ENCODE peak calls at places on chromosomes 11 and 22, in nine cellular contexts. I, R, X, F, T, O, C, B and M are unnamed samples.

GRCh38 chr11:110269996-110270395 is 26.4 kb downstream of the RDX start:
- DNase-seq in I (no peak), R (no peak), X (no peak), F (no peak), T (no peak), O (no peak), C (no peak), B (no peak), M (no peak)

GRCh38 chr11:3135491-3136440 is 29.3 kb downstream of the OSBPL5 start:
- DNase-seq in I (no peak), R (peak), X (no peak), F (peak), T (no peak), O (no peak), C (peak), B (no peak), M (no peak)

GRCh38 chr11:117300301-117300700 is 9.2 kb downstream of the BACE1-AS start:
- DNase-seq in I (no peak), R (peak), X (no peak), F (peak), T (peak), O (peak), C (peak), B (no peak), M (no peak)

GRCh38 chr11:111986589-111986988 is 38.6 kb upstream of the DLAT start:
- DNase-seq in I (no peak), R (no peak), X (no peak), F (no peak), T (no peak), O (no peak), C (no peak), B (no peak), M (no peak)

GRCh38 chr22:44628856-44629255 is 73.1 kb upstream of the PRR5 start:
- DNase-seq in I (no peak), R (no peak), X (no peak), F (no peak), T (no peak), O (no peak), C (no peak), B (no peak), M (no peak)

GRCh38 chr11:2210366-2211112 is 38.9 kb upstream of the TH start:
- DNase-seq in I (no peak), R (no peak), X (peak), F (no peak), T (peak), O (no peak), C (peak), B (no peak), M (no peak)

GRCh38 chr11:1822648-1823375 is 12.0 kb upstream of the SYT8 start:
- DNase-seq in I (no peak), R (no peak), X (no peak), F (no peak), T (no peak), O (no peak), C (no peak), B (no peak), M (no peak)

GRCh38 chr22:41034741-41035140 is 57.7 kb upstream of the EP300 start:
- DNase-seq in I (no peak), R (no peak), X (no peak), F (no peak), T (no peak), O (no peak), C (no peak), B (no peak), M (no peak)

GRCh38 chr22:48258841-48259240 is 1496.4 kb downstream of the TBC1D22A start:
- DNase-seq in I (no peak), R (no peak), X (no peak), F (no peak), T (no peak), O (no peak), C (no peak), B (no peak), M (no peak)

GRCh38 chr11:33980896-33981295 is 70.6 kb upstream of the CAPRIN1 start:
- DNase-seq in I (no peak), R (no peak), X (no peak), F (no peak), T (no peak), O (peak), C (no peak), B (no peak), M (peak)

GRCh38 chr11:67240575-67241389 is 25.5 kb upstream of the GRK2 start:
- DNase-seq in I (peak), R (peak), X (peak), F (peak), T (peak), O (peak), C (peak), B (peak), M (peak)

GRCh38 chr11:69664901-69665300 is 10.3 kb downstream of the LTO1 start:
- DNase-seq in I (no peak), R (no peak), X (no peak), F (no peak), T (no peak), O (no peak), C (no peak), B (no peak), M (no peak)

GRCh38 chr11:47001666-47002285 is 65.2 kb downstream of the CSTPP1 start:
- DNase-seq in I (no peak), R (peak), X (no peak), F (no peak), T (no peak), O (peak), C (no peak), B (no peak), M (no peak)

DNA sequence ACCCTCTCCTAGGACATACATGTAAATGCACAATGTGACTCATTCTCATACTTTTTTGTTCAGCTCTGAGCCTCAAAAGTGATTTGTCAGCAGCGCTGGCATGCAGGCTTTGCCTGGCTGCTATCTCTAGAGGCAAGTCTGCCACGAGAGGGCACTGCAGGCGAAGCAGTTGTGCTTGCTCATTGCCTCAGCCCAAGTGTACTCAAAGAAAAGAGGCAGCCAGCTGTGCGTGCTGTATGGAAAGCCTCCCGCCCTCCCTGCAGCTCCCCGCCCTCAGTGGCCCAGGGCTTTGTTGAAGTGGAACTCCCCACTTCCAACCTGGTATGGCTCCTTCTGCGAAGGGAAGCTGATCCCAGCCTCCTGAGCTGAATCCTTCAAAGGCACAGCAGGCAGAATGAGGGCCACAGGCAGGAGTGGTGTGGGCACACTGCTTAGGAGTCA is 16.3 kb downstream of the SDHAF2 start:
- DNase-seq in I (peak), R (peak), X (peak), F (peak), T (peak), O (peak), C (peak), B (peak), M (peak)
- TF ChIP-seq CTCF in I (peak), R (peak), X (peak), F (peak), T (peak), O (peak), C (peak), B (peak), M (peak)

GRCh38 chr11:86955674-86956522 is 703 bp upstream of the FZD4 start:
- DNase-seq in I (peak), R (peak), X (peak), F (peak), T (peak), O (peak), C (peak), B (peak), M (peak)
- TF ChIP-seq CTCF in I (no peak), R (peak), X (no peak), F (no peak), T (peak), O (peak), C (peak), B (no peak), M (no peak)

GRCh38 chr11:103326070-103326794 is 217.0 kb downstream of the DYNC2H1 start:
- DNase-seq in I (peak), R (peak), X (peak), F (peak), T (peak), O (peak), C (no peak), B (peak), M (peak)
- TF ChIP-seq CTCF in I (peak), R (peak), X (peak), F (peak), T (peak), O (peak), C (no peak), B (peak), M (peak)

GRCh38 chr11:43503417-43503816 is 144.7 kb downstream of the TTC17 start:
- DNase-seq in I (no peak), R (no peak), X (no peak), F (no peak), T (no peak), O (no peak), C (no peak), B (no peak), M (no peak)
- TF ChIP-seq CTCF in I (no peak), R (no peak), X (no peak), F (no peak), T (no peak), O (peak), C (no peak), B (peak), M (no peak)

GRCh38 chr22:31083377-31083768 is 2.3 kb downstream of the SMTN start:
- DNase-seq in I (no peak), R (no peak), X (peak), F (no peak), T (peak), O (no peak), C (peak), B (no peak), M (no peak)

GRCh38 chr22:31083923-31084810 is 3.0 kb downstream of the SMTN start:
- DNase-seq in I (no peak), R (no peak), X (peak), F (no peak), T (no peak), O (no peak), C (no peak), B (no peak), M (no peak)

GRCh38 chr22:31085928-31086327 is 4.8 kb downstream of the SMTN start:
- DNase-seq in I (no peak), R (no peak), X (no peak), F (peak), T (no peak), O (no peak), C (no peak), B (no peak), M (no peak)

GRCh38 chr22:31085493-31085824 is 4.3 kb downstream of the SMTN start:
- DNase-seq in I (peak), R (peak), X (peak), F (no peak), T (peak), O (peak), C (peak), B (no peak), M (no peak)

DNA sequence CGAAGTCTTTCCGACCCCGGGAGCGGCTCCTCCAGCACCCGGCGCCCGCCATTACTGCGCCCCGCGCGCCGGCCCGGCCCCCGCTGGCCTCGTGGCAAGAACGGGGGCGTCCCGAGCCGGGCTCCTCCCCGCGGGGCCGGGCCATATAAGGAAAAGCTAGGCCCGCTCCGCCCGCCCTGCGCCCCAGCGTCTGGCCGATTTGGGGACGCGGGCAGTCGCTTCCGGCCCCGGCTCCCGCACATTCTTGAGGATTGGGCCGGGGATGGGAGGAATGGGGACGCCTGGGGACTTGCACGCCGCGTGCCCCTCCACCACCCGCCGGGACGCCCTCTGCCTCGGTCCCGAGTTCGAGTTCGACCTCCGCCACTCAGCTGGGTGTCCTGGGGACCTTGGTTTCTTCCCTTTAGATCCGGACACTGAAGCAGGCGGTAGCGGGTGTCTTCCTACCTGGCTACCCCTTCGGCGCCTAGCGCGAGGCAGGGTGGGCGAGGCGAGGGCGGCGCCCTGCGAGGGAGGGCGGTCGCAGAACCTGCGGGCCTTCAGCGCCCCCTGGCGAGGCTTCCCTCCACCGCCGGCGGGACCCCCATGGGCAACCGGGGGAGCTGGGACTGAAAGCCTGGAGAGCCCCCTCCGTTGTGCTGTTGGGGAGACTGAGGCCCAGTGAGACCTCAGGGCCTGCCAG is 3.8 kb downstream of the SMTN start:
- DNase-seq in I (peak), R (peak), X (peak), F (peak), T (peak), O (peak), C (peak), B (no peak), M (peak)
- TF ChIP-seq CTCF in I (peak), R (peak), X (peak), F (peak), T (peak), O (peak), C (peak), B (peak), M (peak)

GRCh38 chr11:78952866-78953265 is 378.2 kb upstream of the NARS2 start:
- DNase-seq in I (no peak), R (no peak), X (no peak), F (no peak), T (no peak), O (no peak), C (no peak), B (no peak), M (no peak)
- TF ChIP-seq CTCF in I (no peak), R (no peak), X (no peak), F (no peak), T (no peak), O (no peak), C (no peak), B (no peak), M (no peak)

GRCh38 chr11:121634273-121634672 is 181.5 kb upstream of the SORL1-AS1 start:
- DNase-seq in I (no peak), R (no peak), X (no peak), F (no peak), T (no peak), O (no peak), C (no peak), B (no peak), M (no peak)

GRCh38 chr11:121634889-121635288 is 182.1 kb upstream of the SORL1-AS1 start:
- DNase-seq in I (no peak), R (no peak), X (no peak), F (no peak), T (no peak), O (peak), C (no peak), B (peak), M (no peak)

GRCh38 chr11:121636341-121637176 is 183.8 kb upstream of the SORL1-AS1 start:
- DNase-seq in I (no peak), R (no peak), X (no peak), F (no peak), T (no peak), O (no peak), C (no peak), B (no peak), M (no peak)
- TF ChIP-seq CTCF in I (no peak), R (no peak), X (no peak), F (no peak), T (no peak), O (no peak), C (no peak), B (no peak), M (no peak)

GRCh38 chr11:65781152-65781961 is 581 bp upstream of the AP5B1 start:
- DNase-seq in I (peak), R (peak), X (peak), F (no peak), T (no peak), O (peak), C (no peak), B (no peak), M (peak)
- TF ChIP-seq CTCF in I (no peak), R (peak), X (no peak), F (no peak), T (peak), O (no peak), C (peak), B (no peak), M (peak)

GRCh38 chr22:39313258-39314001 is 6.0 kb downstream of the RPL3 start:
- DNase-seq in I (no peak), R (no peak), X (no peak), F (peak), T (no peak), O (no peak), C (no peak), B (no peak), M (no peak)

GRCh38 chr22:39315389-39315788 is 4.0 kb downstream of the RPL3 start:
- DNase-seq in I (no peak), R (no peak), X (no peak), F (peak), T (no peak), O (peak), C (no peak), B (no peak), M (no peak)

GRCh38 chr22:39312410-39312809 is 7.0 kb downstream of the RPL3 start:
- DNase-seq in I (no peak), R (no peak), X (no peak), F (no peak), T (no peak), O (no peak), C (no peak), B (no peak), M (no peak)

GRCh38 chr22:39316440-39317083 is 2.9 kb downstream of the RPL3 start:
- DNase-seq in I (peak), R (peak), X (peak), F (peak), T (peak), O (peak), C (peak), B (no peak), M (peak)

GRCh38 chr22:39314251-39314971 is 5.0 kb downstream of the RPL3 start:
- DNase-seq in I (no peak), R (no peak), X (no peak), F (peak), T (no peak), O (no peak), C (no peak), B (no peak), M (no peak)
- TF ChIP-seq CTCF in I (no peak), R (peak), X (no peak), F (peak), T (no peak), O (peak), C (no peak), B (no peak), M (no peak)